ENCODE peak calls at places on chromosomes 13 and 19, in four cellular contexts. Z, J, X and R are unnamed samples.
A peak's percentile ranks its signal among the peaks of the same experiment; 100 is the strongest.

GRCh38 chr19:55519461-55520311 is 17.2 kb downstream of the SBK2 start:
- DNase-seq in X (no peak), Z (no peak), J (no peak), R (no peak)

GRCh38 chr13:86974995-86975328 is 696.2 kb upstream of the SLITRK5 start:
- DNase-seq in X (no peak), Z (no peak), J (no peak), R (no peak)

GRCh38 chr13:29339386-29340272 is 255.9 kb downstream of the SLC7A1 start:
- DNase-seq in X (no peak), Z (no peak), J (no peak), R (no peak)

GRCh38 chr19:54418030-54418929 is 3.0 kb downstream of the TTYH1 start:
- DNase-seq in J (no peak), X (no peak), Z (no peak), R (peak; percentile 68)

GRCh38 chr13:102309110-102309509 is 92.7 kb downstream of the FGF14 start:
- DNase-seq in Z (no peak), J (no peak), X (no peak), R (no peak)

GRCh38 chr13:103436057-103436654 is 369.9 kb upstream of the SLC10A2 start:
- DNase-seq in Z (no peak), X (no peak), J (no peak), R (peak; percentile 72)

GRCh38 chr19:30738047-30738446 is 365.9 kb downstream of the ZNF536 start:
- DNase-seq in Z (no peak), J (no peak), X (no peak), R (no peak)

GRCh38 chr13:107322228-107322627 is 754.3 kb upstream of the ARGLU1 start:
- DNase-seq in X (no peak), Z (no peak), J (no peak), R (no peak)

GRCh38 chr13:44163108-44163507 is 210.5 kb upstream of the SERP2 start:
- DNase-seq in Z (no peak), J (no peak), X (no peak), R (no peak)

GRCh38 chr19:40806385-40807146 is 7.6 kb downstream of the EGLN2 start:
- DNase-seq in J (peak; percentile 76), X (peak; percentile 67), Z (peak; percentile 71), R (peak; percentile 98)

GRCh38 chr19:36246006-36246391 is 31.1 kb downstream of the ZNF146 start:
- DNase-seq in J (no peak), X (no peak), Z (no peak), R (no peak)

GRCh38 chr13:114130708-114131580 is 1.5 kb downstream of the RASA3 start:
- DNase-seq in X (no peak), J (peak; percentile 78), Z (peak; percentile 56), R (peak; percentile 79)

GRCh38 chr19:8611890-8612806 is 1.6 kb upstream of the ADAMTS10 start:
- DNase-seq in J (no peak), X (no peak), Z (peak; percentile 48), R (peak; percentile 88)

GRCh38 chr13:101661839-101662238 is 209.4 kb downstream of the ITGBL1 start:
- DNase-seq in X (no peak), J (no peak), Z (no peak), R (no peak)

GRCh38 chr13:51772781-51773180 is 31.2 kb downstream of the DHRS12 start:
- DNase-seq in X (no peak), J (no peak), Z (no peak), R (peak; percentile 21)

GRCh38 chr13:113488283-113488682 is 2.2 kb downstream of the DCUN1D2 start:
- DNase-seq in J (no peak), X (no peak), Z (no peak), R (no peak)

GRCh38 chr13:45337803-45338202 is 3.2 kb downstream of the TPT1 start:
- DNase-seq in J (no peak), X (no peak), Z (no peak), R (no peak)

GRCh38 chr13:19633340-19634128 is at the start of gene MPHOSPH8:
- DNase-seq in X (peak; percentile 93), Z (peak; percentile 96), J (peak; percentile 93), R (peak; percentile 98)

GRCh38 chr13:112168771-112169170 is 101.8 kb downstream of the SOX1 start:
- DNase-seq in Z (no peak), J (no peak), X (no peak), R (peak; percentile 27)

GRCh38 chr13:108924154-108924940 is 294.9 kb downstream of the MYO16 start:
- DNase-seq in Z (no peak), J (no peak), X (no peak), R (no peak)

GRCh38 chr19:7682175-7682855 is 1.7 kb downstream of the TRAPPC5 start:
- DNase-seq in X (no peak), J (no peak), Z (no peak), R (no peak)

GRCh38 chr13:43546260-43546659 is 240.5 kb downstream of the ENOX1 start:
- DNase-seq in X (no peak), Z (no peak), J (no peak), R (no peak)

GRCh38 chr19:23116802-23117571 is at the start of gene ZNF730:
- DNase-seq in J (peak; percentile 9), X (peak; percentile 71), Z (peak; percentile 64), R (peak; percentile 99)

GRCh38 chr13:72651196-72651595 is 76.2 kb downstream of the MZT1 start:
- DNase-seq in J (no peak), Z (no peak), X (no peak), R (no peak)

GRCh38 chr19:17479325-17479791 is 9.0 kb downstream of the SLC27A1 start:
- DNase-seq in X (no peak), Z (no peak), J (no peak), R (no peak)

GRCh38 chr19:35436477-35437141 is 11.4 kb upstream of the FFAR2 start:
- DNase-seq in J (no peak), Z (peak; percentile 57), X (no peak), R (no peak)

GRCh38 chr19:39582891-39583625 is 19.3 kb upstream of the LGALS13 start:
- DNase-seq in J (no peak), Z (no peak), X (no peak), R (no peak)

GRCh38 chr13:107803822-107804495 is 411.4 kb downstream of the LIG4 start:
- DNase-seq in J (no peak), Z (no peak), X (no peak), R (no peak)

GRCh38 chr13:108220042-108220441 is 1.9 kb downstream of the ABHD13 start:
- DNase-seq in Z (no peak), X (no peak), J (no peak), R (peak; percentile 52)

GRCh38 chr19:38852231-38853044 is 2.7 kb upstream of the HNRNPL start:
- DNase-seq in X (peak; percentile 68), J (peak; percentile 47), Z (peak; percentile 81), R (peak; percentile 77)

GRCh38 chr13:79782541-79783216 is 301.7 kb downstream of the NDFIP2 start:
- DNase-seq in Z (peak; percentile 44), X (no peak), J (no peak), R (peak; percentile 92)

GRCh38 chr19:5143471-5144411 is 174.8 kb downstream of the KDM4B start:
- DNase-seq in Z (peak; percentile 19), J (no peak), X (no peak), R (no peak)

GRCh38 chr19:28290963-28291657 is 921.8 kb downstream of the UQCRFS1 start:
- DNase-seq in X (no peak), Z (no peak), J (no peak), R (peak; percentile 88)
- H3K4me3 ChIP-seq in X (no peak overlapping the region), Z (no peak overlapping the region), J (no peak overlapping the region), R (no peak overlapping the region)

GRCh38 chr19:10762656-10763055 is 44.8 kb downstream of the DNM2 start:
- DNase-seq in X (no peak), J (no peak), Z (peak; percentile 85), R (no peak)

GRCh38 chr19:10761443-10762242 is 43.8 kb downstream of the DNM2 start:
- DNase-seq in J (no peak), Z (peak; percentile 77), X (no peak), R (no peak)

GRCh38 chr19:10763828-10764339 is 46.0 kb downstream of the DNM2 start:
- DNase-seq in X (no peak), Z (no peak), J (no peak), R (peak; percentile 23)

GRCh38 chr19:10764340-10764894 is 46.5 kb downstream of the DNM2 start:
- DNase-seq in X (no peak), J (no peak), Z (peak; percentile 90), R (no peak)

DNA sequence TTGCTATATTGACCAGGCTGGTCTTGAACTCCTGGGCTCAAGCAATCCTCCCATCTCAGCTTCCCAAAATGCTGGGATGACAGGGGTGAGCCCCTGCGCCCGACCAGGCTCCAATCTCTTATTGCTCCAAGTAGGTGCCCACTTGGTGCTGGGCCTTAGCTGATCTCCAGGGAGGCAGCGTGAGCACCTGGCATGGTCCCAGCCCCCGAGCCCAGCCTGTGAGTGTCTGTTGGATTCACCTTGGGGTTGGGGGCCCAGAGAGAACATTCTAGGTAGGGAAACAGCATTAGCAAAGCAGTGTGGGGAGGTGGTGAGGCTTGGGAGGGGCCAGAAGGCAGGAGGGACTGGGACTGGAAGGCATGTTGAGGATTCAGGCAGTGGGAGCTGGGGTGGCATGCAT is 45.5 kb downstream of the DNM2 start:
- DNase-seq in J (no peak), X (no peak), Z (no peak), R (peak; percentile 36)
- H3K4me1 ChIP-seq in J (peaks cover 55% of the 10 kb centered on the region), X (peaks cover 2% of the 10 kb centered on the region), Z (peaks cover 77% of the 10 kb centered on the region), R (no peaks in the 10 kb centered on the region)

GRCh38 chr19:42316223-42317211 is 3.4 kb downstream of the TMEM145 start:
- DNase-seq in J (no peak), X (no peak), Z (peak; percentile 56), R (no peak)
- H3K4me3 ChIP-seq in J (no peak overlapping the region), X (no peak overlapping the region), Z (no peak overlapping the region), R (no peak overlapping the region)

GRCh38 chr13:99982021-99982740 is 597 bp downstream of the ZIC2 start:
- DNase-seq in Z (peak; percentile 48), X (no peak), J (no peak), R (no peak)

GRCh38 chr13:99981115-99982020 is at the start of gene ZIC2:
- DNase-seq in X (no peak), Z (peak; percentile 54), J (no peak), R (peak; percentile 95)

GRCh38 chr13:99978781-99979452 is 2.7 kb upstream of the ZIC2 start:
- DNase-seq in Z (no peak), X (no peak), J (no peak), R (peak; percentile 94)

GRCh38 chr13:99979453-99980200 is 2.0 kb upstream of the ZIC2 start:
- DNase-seq in Z (peak; percentile 35), J (no peak), X (no peak), R (peak; percentile 87)

GRCh38 chr13:99980201-99981114 is 1.1 kb upstream of the ZIC2 start:
- DNase-seq in X (no peak), Z (peak; percentile 80), J (peak; percentile 57), R (peak; percentile 96)
- H3K4me1 ChIP-seq in X (peaks cover 12% of the 10 kb centered on the region), Z (peaks cover 29% of the 10 kb centered on the region), J (peaks cover 55% of the 10 kb centered on the region), R (peaks cover 5% of the 10 kb centered on the region)